ENCODE peak calls at places on chromosomes 3 and 15, in seven cellular contexts. R is mammary epithelial cell; S is astrocyte of the spinal cord; J is activated CD4-positive, alpha-beta T cell treated with anti-CD3 and anti-CD28 coated beads for 1 hour; L is upper lobe of left lung; D is tibial artery; V is amniotic stem cell. T is an unnamed sample.

GRCh38 chr3:69200384-69201068 is 78.1 kb upstream of the LMOD3 start:
- DNase-seq in L (peak), S (peak), J (no peak), V (no peak), R (peak), D (no peak), T (no peak)

GRCh38 chr15:28109626-28110415 is 10.7 kb upstream of the OCA2 start:
- DNase-seq in D (peak), R (no peak), S (no peak), L (no peak), V (no peak), J (no peak), T (no peak)

GRCh38 chr3:124671123-124671522 is 59.1 kb upstream of the UMPS start:
- DNase-seq in L (no peak), R (no peak), D (no peak), J (no peak), V (no peak), S (no peak), T (no peak)

GRCh38 chr15:30791239-30791638 is 112.5 kb upstream of the FAN1 start:
- DNase-seq in J (no peak), S (no peak), R (no peak), D (no peak), L (no peak), V (no peak), T (no peak)

GRCh38 chr3:38579551-38580449 is 69.7 kb downstream of the SCN5A start:
- DNase-seq in S (peak), J (peak), R (no peak), V (no peak), L (peak), D (peak), T (no peak)

GRCh38 chr3:134093906-134094305 is 64.2 kb upstream of the SLCO2A1 start:
- DNase-seq in S (no peak), L (no peak), D (no peak), J (no peak), R (peak), V (no peak), T (no peak)

GRCh38 chr3:160801386-160802118 is 45.5 kb downstream of the PPM1L start:
- DNase-seq in D (peak), J (no peak), L (peak), S (peak), V (no peak), R (no peak), T (no peak)

GRCh38 chr3:188706599-188706998 is 465.2 kb upstream of the TPRG1 start:
- DNase-seq in S (no peak), D (no peak), R (no peak), V (no peak), L (no peak), J (no peak), T (peak)

GRCh38 chr3:61589856-61590255 is 28.5 kb downstream of the PTPRG start:
- DNase-seq in L (no peak), R (peak), J (no peak), V (no peak), S (peak), D (no peak), T (no peak)

GRCh38 chr3:127029521-127030327 is 46.8 kb downstream of the PLXNA1 start:
- DNase-seq in L (no peak), R (no peak), S (no peak), J (no peak), D (no peak), V (no peak), T (no peak)

GRCh38 chr15:45802140-45802539 is 167.3 kb downstream of the SQOR start:
- DNase-seq in V (no peak), D (no peak), L (no peak), J (no peak), S (no peak), R (no peak), T (no peak)

GRCh38 chr3:86029590-86029989 is 961.4 kb downstream of the VGLL3 start:
- DNase-seq in L (no peak), D (no peak), V (no peak), J (no peak), S (peak), R (peak), T (no peak)

GRCh38 chr3:82633319-82633718 is 871.9 kb upstream of the GBE1 start:
- DNase-seq in J (no peak), R (no peak), S (no peak), L (no peak), D (no peak), V (no peak), T (no peak)

GRCh38 chr3:185744997-185745843 is 79.6 kb downstream of the IGF2BP2 start:
- DNase-seq in V (peak), L (no peak), R (peak), S (peak), J (no peak), D (no peak), T (peak)

GRCh38 chr3:66431494-66431893 is 69.3 kb downstream of the LRIG1 start:
- DNase-seq in R (peak), J (no peak), D (peak), S (peak), V (no peak), L (no peak), T (peak)

GRCh38 chr3:173584093-173584833 is 186.7 kb downstream of the NLGN1 start:
- DNase-seq in J (no peak), S (peak), D (no peak), V (peak), L (no peak), R (no peak), T (no peak)

GRCh38 chr3:190854062-190854461 is 8.4 kb downstream of the GMNC start:
- DNase-seq in L (no peak), J (no peak), D (no peak), R (no peak), V (no peak), S (no peak), T (no peak)

GRCh38 chr15:73442436-73442835 is 528 bp upstream of the REC114 start:
- DNase-seq in V (no peak), L (no peak), J (no peak), S (no peak), D (no peak), R (no peak), T (no peak)

GRCh38 chr3:124802054-124802698 is 71.9 kb downstream of the UMPS start:
- DNase-seq in D (no peak), L (no peak), S (no peak), V (no peak), R (no peak), J (no peak), T (no peak)

GRCh38 chr3:141052570-141053069 is 1.5 kb downstream of the SPSB4 start:
- DNase-seq in D (no peak), V (no peak), R (no peak), S (no peak), J (no peak), L (no peak), T (no peak)

GRCh38 chr3:14510838-14511622 is 29.1 kb downstream of the GRIP2 start:
- DNase-seq in L (no peak), R (no peak), D (peak), S (no peak), J (no peak), V (no peak), T (no peak)

GRCh38 chr15:39976291-39977274 is 42.7 kb downstream of the EIF2AK4 start:
- DNase-seq in D (peak), R (peak), J (no peak), V (peak), L (peak), S (peak), T (no peak)

GRCh38 chr3:171646357-171647133 is 163.7 kb downstream of the PLD1 start:
- DNase-seq in R (peak), J (no peak), S (peak), V (no peak), D (no peak), L (no peak), T (peak)

GRCh38 chr15:68224546-68225250 is 4.8 kb downstream of the CLN6 start:
- DNase-seq in V (no peak), D (peak), R (no peak), S (no peak), J (no peak), L (no peak), T (no peak)

GRCh38 chr15:94494732-94495131 is 263.4 kb downstream of the MCTP2 start:
- DNase-seq in L (no peak), V (no peak), S (no peak), J (no peak), R (peak), D (no peak), T (no peak)

GRCh38 chr3:27616031-27616430 is 106.1 kb downstream of the EOMES start:
- DNase-seq in V (no peak), R (no peak), L (no peak), J (no peak), S (no peak), D (no peak), T (no peak)

GRCh38 chr15:40239671-40240618 is 1.1 kb downstream of the PAK6 start:
- DNase-seq in V (no peak), S (no peak), J (no peak), L (no peak), R (peak), D (no peak), T (no peak)

GRCh38 chr15:39553947-39554731 is 26.7 kb upstream of the THBS1 start:
- DNase-seq in R (no peak), S (no peak), J (no peak), V (no peak), D (no peak), L (peak), T (no peak)

GRCh38 chr3:172648736-172649135 is 62.1 kb downstream of the NCEH1 start:
- DNase-seq in V (no peak), R (peak), S (no peak), D (no peak), L (no peak), J (no peak), T (no peak)

GRCh38 chr15:43441316-43441715 is 51.6 kb downstream of the TP53BP1 start:
- DNase-seq in D (no peak), R (no peak), J (no peak), V (no peak), L (no peak), S (peak), T (no peak)

GRCh38 chr3:181487236-181487978 is 224.3 kb upstream of the SOX2 start:
- DNase-seq in V (no peak), J (no peak), D (no peak), S (no peak), R (no peak), L (peak), T (no peak)

GRCh38 chr15:58510715-58511465 is 79.1 kb downstream of the LIPC start:
- DNase-seq in D (no peak), V (no peak), L (no peak), S (no peak), J (no peak), R (no peak), T (no peak)

GRCh38 chr3:148729656-148730055 is 32.0 kb downstream of the AGTR1 start:
- DNase-seq in D (no peak), S (no peak), V (no peak), L (no peak), J (no peak), R (no peak), T (no peak)

GRCh38 chr3:29430558-29430971 is 149.7 kb downstream of the RBMS3 start:
- DNase-seq in S (peak), R (no peak), J (no peak), L (no peak), D (no peak), V (peak), T (peak)

GRCh38 chr3:76199382-76199781 is 414.0 kb upstream of the ZNF717 start:
- DNase-seq in V (no peak), D (no peak), R (no peak), L (no peak), J (no peak), S (peak), T (no peak)

GRCh38 chr3:97882975-97883598 is 61.3 kb downstream of the CRYBG3 start:
- DNase-seq in L (peak), R (peak), S (peak), D (no peak), J (no peak), V (no peak), T (no peak)

T was measured in non-pigmented ciliary epithelial cell.